ENCODE peak calls at places on chromosomes 1 and 21, in ten cellular contexts. Q, Y, A, R, K, X, H, E, G and Z are unnamed samples.

GRCh38 chr1:3481836-3482589 is 27.5 kb downstream of the ARHGEF16 start:
- DNase-seq in H (no peak), A (no peak), Q (no peak), K (no peak), G (no peak), X (no peak), R (no peak), E (peak), Y (no peak), Z (no peak)

GRCh38 chr1:156582388-156583022 is 3.0 kb downstream of the TTC24 start:
- DNase-seq in R (no peak), Q (no peak), Y (no peak), H (no peak), K (no peak), E (no peak), X (no peak), G (no peak), A (no peak), Z (peak)

GRCh38 chr21:27536319-27536718 is 569.4 kb upstream of the ADAMTS5 start:
- DNase-seq in K (no peak), R (peak), Y (no peak), E (peak), A (no peak), H (no peak), X (no peak), G (no peak), Q (no peak), Z (no peak)

GRCh38 chr1:200176181-200176580 is 148.7 kb downstream of the NR5A2 start:
- DNase-seq in G (no peak), Y (no peak), Q (no peak), H (no peak), K (no peak), R (no peak), E (no peak), X (no peak), A (no peak), Z (no peak)

GRCh38 chr1:167922611-167923074 is 8.7 kb upstream of the ADCY10 start:
- DNase-seq in Q (no peak), H (no peak), K (no peak), E (peak), A (no peak), X (no peak), G (no peak), Y (no peak), R (no peak), Z (no peak)

GRCh38 chr1:169466259-169467230 is 19.2 kb downstream of the SLC19A2 start:
- DNase-seq in Q (peak), K (no peak), Y (peak), A (peak), G (no peak), H (no peak), X (peak), E (peak), R (peak), Z (no peak)

GRCh38 chr1:29633271-29633615 is 396.9 kb downstream of the PTPRU start:
- DNase-seq in Q (no peak), Y (peak), X (no peak), R (no peak), G (no peak), K (no peak), A (no peak), H (no peak), E (no peak), Z (no peak)

GRCh38 chr1:3772027-3772714 is 378 bp upstream of the SMIM1 start:
- DNase-seq in G (peak), Y (peak), E (peak), H (peak), A (no peak), Q (peak), K (peak), X (peak), R (peak), Z (peak)

GRCh38 chr1:173295995-173296394 is 88.9 kb upstream of the TNFSF4 start:
- DNase-seq in Y (no peak), K (no peak), G (no peak), R (peak), Q (no peak), X (no peak), H (no peak), A (no peak), E (peak), Z (no peak)

GRCh38 chr1:229156819-229157218 is 114.1 kb upstream of the RAB4A start:
- DNase-seq in H (no peak), Q (no peak), K (peak), R (peak), E (no peak), G (peak), X (no peak), A (peak), Y (peak), Z (no peak)

GRCh38 chr1:21397813-21398188 is 42.1 kb upstream of the NBPF3 start:
- DNase-seq in H (no peak), Q (peak), K (no peak), A (no peak), X (no peak), Y (peak), G (no peak), E (no peak), R (no peak), Z (no peak)

GRCh38 chr21:45255381-45256020 is 32.2 kb downstream of the POFUT2 start:
- DNase-seq in X (peak), H (no peak), E (no peak), G (no peak), A (no peak), R (no peak), K (no peak), Y (peak), Q (no peak), Z (no peak)

GRCh38 chr1:221187174-221187573 is 307.9 kb downstream of the HLX start:
- DNase-seq in X (no peak), Y (no peak), H (no peak), E (no peak), K (no peak), R (no peak), Q (no peak), G (no peak), A (no peak), Z (no peak)

GRCh38 chr1:41994195-41994894 is 75.6 kb upstream of the HIVEP3 start:
- DNase-seq in X (no peak), H (no peak), G (no peak), Y (no peak), R (no peak), A (no peak), K (no peak), Q (no peak), E (no peak), Z (no peak)